ENCODE peak calls at places on chromosome 21, in six cellular contexts. One of them, this sample, is unnamed.

GRCh38 chr21:46048926-46049889 is 48.7 kb upstream of the COL6A2 start:
- DNase-seq in IMR-90: peak
- DNase-seq in neuronal stem cell: no peak
- DNase-seq in H9: peak
- DNase-seq in H1: no peak
- DNase-seq in trophoblast cell: peak
- DNase-seq in this sample: peak

GRCh38 chr21:36883532-36884486 is 82.7 kb downstream of the HLCS start:
- DNase-seq in IMR-90: peak
- DNase-seq in neuronal stem cell: no peak
- DNase-seq in H9: no peak
- DNase-seq in H1: no peak
- DNase-seq in trophoblast cell: no peak
- DNase-seq in this sample: no peak

GRCh38 chr21:43287974-43288755 is 119.4 kb downstream of the CRYAA start:
- DNase-seq in IMR-90: no peak
- DNase-seq in neuronal stem cell: no peak
- DNase-seq in H9: no peak
- DNase-seq in H1: no peak
- DNase-seq in trophoblast cell: peak
- DNase-seq in this sample: no peak

GRCh38 chr21:28074676-28075075 is 918.0 kb downstream of the LTN1 start:
- DNase-seq in IMR-90: no peak
- DNase-seq in neuronal stem cell: no peak
- DNase-seq in H9: no peak
- DNase-seq in H1: no peak
- DNase-seq in trophoblast cell: no peak
- DNase-seq in this sample: no peak

GRCh38 chr21:45988366-45989347 is 7.1 kb downstream of the COL6A1 start:
- DNase-seq in IMR-90: no peak
- DNase-seq in neuronal stem cell: no peak
- DNase-seq in H9: no peak
- DNase-seq in H1: no peak
- DNase-seq in trophoblast cell: no peak
- DNase-seq in this sample: no peak

GRCh38 chr21:45001134-45002095 is 61.6 kb downstream of the SLX9 start:
- DNase-seq in IMR-90: peak
- DNase-seq in neuronal stem cell: no peak
- DNase-seq in H9: no peak
- DNase-seq in H1: no peak
- DNase-seq in trophoblast cell: no peak
- DNase-seq in this sample: no peak

GRCh38 chr21:15250384-15250783 is 185.6 kb upstream of the NRIP1 start:
- DNase-seq in IMR-90: peak
- DNase-seq in neuronal stem cell: no peak
- DNase-seq in H9: no peak
- DNase-seq in H1: no peak
- DNase-seq in trophoblast cell: no peak
- DNase-seq in this sample: no peak

GRCh38 chr21:44425895-44426662 is 29.2 kb upstream of the LRRC3 start:
- DNase-seq in IMR-90: no peak
- DNase-seq in neuronal stem cell: no peak
- DNase-seq in H9: peak
- DNase-seq in H1: no peak
- DNase-seq in trophoblast cell: no peak
- DNase-seq in this sample: no peak

GRCh38 chr21:43805275-43805800 is 16.0 kb downstream of the RRP1 start:
- DNase-seq in IMR-90: no peak
- DNase-seq in neuronal stem cell: no peak
- DNase-seq in H9: no peak
- DNase-seq in H1: no peak
- DNase-seq in trophoblast cell: no peak
- DNase-seq in this sample: no peak

GRCh38 chr21:45552696-45553391 is 10.6 kb upstream of the SLC19A1 start:
- DNase-seq in IMR-90: no peak
- DNase-seq in neuronal stem cell: no peak
- DNase-seq in H9: peak
- DNase-seq in H1: no peak
- DNase-seq in trophoblast cell: no peak
- DNase-seq in this sample: no peak

GRCh38 chr21:38236232-38236631 is 20.6 kb upstream of the KCNJ15 start:
- DNase-seq in IMR-90: no peak
- DNase-seq in neuronal stem cell: no peak
- DNase-seq in H9: no peak
- DNase-seq in H1: no peak
- DNase-seq in trophoblast cell: peak
- DNase-seq in this sample: peak

GRCh38 chr21:38240121-38240520 is 16.7 kb upstream of the KCNJ15 start:
- DNase-seq in IMR-90: no peak
- DNase-seq in neuronal stem cell: no peak
- DNase-seq in H9: no peak
- DNase-seq in H1: no peak
- DNase-seq in trophoblast cell: no peak
- DNase-seq in this sample: no peak

GRCh38 chr21:38229260-38229877 is 27.4 kb upstream of the KCNJ15 start:
- DNase-seq in IMR-90: no peak
- DNase-seq in neuronal stem cell: peak
- DNase-seq in H9: no peak
- DNase-seq in H1: no peak
- DNase-seq in trophoblast cell: no peak
- DNase-seq in this sample: peak

DNA sequence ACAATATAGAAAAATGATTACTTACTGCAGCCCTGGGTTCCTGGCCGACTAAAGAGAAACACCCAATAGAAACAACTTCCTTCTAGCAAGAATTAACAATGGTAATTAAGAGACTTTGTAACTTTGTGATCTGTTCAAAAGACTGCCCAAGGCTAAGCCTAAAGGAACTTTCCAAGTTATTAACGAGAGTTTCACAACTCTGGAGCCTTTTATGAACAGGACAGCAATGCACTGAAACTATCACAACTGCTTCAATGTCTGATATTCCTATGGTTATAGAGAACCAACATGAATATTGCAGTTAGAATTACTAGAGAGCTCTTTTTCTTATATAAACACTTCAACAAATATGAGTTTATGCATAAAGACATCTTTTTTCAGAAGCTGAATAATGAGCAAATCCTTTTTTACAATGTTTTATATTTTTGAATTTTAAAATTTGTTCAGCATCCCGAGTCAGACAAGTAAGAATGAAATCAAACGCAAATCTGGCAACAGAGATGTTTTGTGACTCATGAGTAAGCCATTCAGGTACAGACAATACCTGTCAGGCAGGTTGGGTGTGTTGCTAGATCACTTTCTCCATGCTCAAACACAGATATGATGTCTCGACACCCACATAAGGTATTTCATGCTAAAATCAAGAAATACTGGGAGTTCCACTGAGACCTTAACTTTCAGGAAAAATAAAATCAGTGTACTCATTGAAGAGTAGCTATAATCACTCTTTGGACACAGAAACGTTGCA is 22.2 kb upstream of the KCNJ15 start:
- DNase-seq in IMR-90: no peak
- DNase-seq in neuronal stem cell: no peak
- DNase-seq in H9: no peak
- DNase-seq in H1: no peak
- DNase-seq in trophoblast cell: peak
- DNase-seq in this sample: no peak
- H3K14ac ChIP-seq in IMR-90: no peak
- H3K14ac ChIP-seq in neuronal stem cell: no peak
- H3K14ac ChIP-seq in H9: no peak
- H3K14ac ChIP-seq in H1: no peak
- H3K14ac ChIP-seq in trophoblast cell: no peak
- H3K14ac ChIP-seq in this sample: no peak

DNA sequence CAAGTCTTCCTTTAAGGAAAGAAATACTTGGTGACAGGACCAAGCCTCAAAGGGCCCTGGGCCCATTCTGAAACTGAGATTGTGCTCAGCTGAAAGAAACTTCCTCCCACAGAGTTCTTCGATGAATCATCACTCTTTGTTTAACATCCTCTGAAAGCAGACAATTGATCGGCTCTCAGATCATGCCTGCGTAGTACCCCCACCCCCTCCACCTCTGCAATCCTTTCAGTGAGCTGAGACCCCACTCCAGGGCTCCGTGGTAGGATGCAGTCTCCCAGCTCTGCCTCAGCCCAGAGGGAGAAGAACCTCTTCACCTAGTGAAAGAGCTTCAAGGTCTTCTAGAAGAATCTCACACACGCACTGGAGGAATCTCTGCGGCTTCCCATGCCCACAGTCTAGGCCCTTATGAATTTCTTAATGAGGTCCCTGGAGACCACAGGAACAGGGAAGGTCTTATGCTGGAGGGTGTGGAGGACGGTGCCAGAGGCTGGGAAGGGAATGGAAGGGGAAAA is 104.9 kb upstream of the SOD1 start:
- DNase-seq in IMR-90: peak
- DNase-seq in neuronal stem cell: peak
- DNase-seq in H9: peak
- DNase-seq in H1: no peak
- DNase-seq in trophoblast cell: peak
- DNase-seq in this sample: peak
- H2BK120ac ChIP-seq in IMR-90: no peak
- H2BK120ac ChIP-seq in neuronal stem cell: no peak
- H2BK120ac ChIP-seq in H9: no peak
- H2BK120ac ChIP-seq in H1: no peak
- H2BK120ac ChIP-seq in trophoblast cell: peak
- H2BK120ac ChIP-seq in this sample: no peak

DNA sequence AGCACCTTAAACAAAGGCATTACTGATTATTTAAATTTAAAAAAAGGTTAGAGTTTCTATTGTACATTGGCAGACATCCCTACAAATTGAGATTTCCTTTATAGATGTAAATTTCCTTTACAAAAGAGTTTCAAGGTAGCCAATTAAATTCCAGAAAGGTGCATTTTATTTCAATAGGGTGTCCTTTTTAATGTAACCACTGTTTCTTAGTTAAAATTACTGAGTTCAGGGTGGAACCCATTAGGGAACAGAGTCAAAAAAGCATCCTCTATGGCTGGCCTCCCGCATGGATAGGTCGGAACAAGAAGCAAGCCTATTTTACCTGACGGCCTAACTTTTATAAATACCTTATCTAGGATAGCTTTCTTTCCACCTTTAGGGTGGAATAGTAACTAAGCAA is 24.4 kb downstream of the TCP10L start:
- DNase-seq in IMR-90: no peak
- DNase-seq in neuronal stem cell: no peak
- DNase-seq in H9: no peak
- DNase-seq in H1: no peak
- DNase-seq in trophoblast cell: no peak
- DNase-seq in this sample: no peak
- H3K27ac ChIP-seq in IMR-90: no peak
- H3K27ac ChIP-seq in neuronal stem cell: no peak
- H3K27ac ChIP-seq in H9: peak
- H3K27ac ChIP-seq in H1: no peak
- H3K27ac ChIP-seq in trophoblast cell: no peak
- H3K27ac ChIP-seq in this sample: no peak

GRCh38 chr21:33185852-33186251 is 43.9 kb upstream of the IFNAR2 start:
- DNase-seq in IMR-90: no peak
- DNase-seq in neuronal stem cell: no peak
- DNase-seq in H9: no peak
- DNase-seq in H1: no peak
- DNase-seq in trophoblast cell: no peak
- DNase-seq in this sample: no peak
- H3K14ac ChIP-seq in IMR-90: no peak
- H3K14ac ChIP-seq in neuronal stem cell: no peak
- H3K14ac ChIP-seq in H9: no peak
- H3K14ac ChIP-seq in H1: no peak
- H3K14ac ChIP-seq in trophoblast cell: no peak
- H3K14ac ChIP-seq in this sample: no peak

GRCh38 chr21:34073749-34074282 is 438 bp downstream of the MRPS6 start:
- DNase-seq in IMR-90: no peak
- DNase-seq in neuronal stem cell: no peak
- DNase-seq in H9: no peak
- DNase-seq in H1: no peak
- DNase-seq in trophoblast cell: no peak
- DNase-seq in this sample: no peak

GRCh38 chr21:34075099-34075425 is 1.7 kb downstream of the MRPS6 start:
- DNase-seq in IMR-90: no peak
- DNase-seq in neuronal stem cell: no peak
- DNase-seq in H9: no peak
- DNase-seq in H1: no peak
- DNase-seq in trophoblast cell: no peak
- DNase-seq in this sample: no peak

GRCh38 chr21:34073032-34073748 is at the start of the genes MRPS6 and SLC5A3:
- DNase-seq in IMR-90: peak
- DNase-seq in neuronal stem cell: peak
- DNase-seq in H9: peak
- DNase-seq in H1: peak
- DNase-seq in trophoblast cell: peak
- DNase-seq in this sample: peak

GRCh38 chr21:34075760-34076159 is 2.4 kb downstream of the MRPS6 start:
- DNase-seq in IMR-90: no peak
- DNase-seq in neuronal stem cell: no peak
- DNase-seq in H9: no peak
- DNase-seq in H1: no peak
- DNase-seq in trophoblast cell: no peak
- DNase-seq in this sample: peak

DNA sequence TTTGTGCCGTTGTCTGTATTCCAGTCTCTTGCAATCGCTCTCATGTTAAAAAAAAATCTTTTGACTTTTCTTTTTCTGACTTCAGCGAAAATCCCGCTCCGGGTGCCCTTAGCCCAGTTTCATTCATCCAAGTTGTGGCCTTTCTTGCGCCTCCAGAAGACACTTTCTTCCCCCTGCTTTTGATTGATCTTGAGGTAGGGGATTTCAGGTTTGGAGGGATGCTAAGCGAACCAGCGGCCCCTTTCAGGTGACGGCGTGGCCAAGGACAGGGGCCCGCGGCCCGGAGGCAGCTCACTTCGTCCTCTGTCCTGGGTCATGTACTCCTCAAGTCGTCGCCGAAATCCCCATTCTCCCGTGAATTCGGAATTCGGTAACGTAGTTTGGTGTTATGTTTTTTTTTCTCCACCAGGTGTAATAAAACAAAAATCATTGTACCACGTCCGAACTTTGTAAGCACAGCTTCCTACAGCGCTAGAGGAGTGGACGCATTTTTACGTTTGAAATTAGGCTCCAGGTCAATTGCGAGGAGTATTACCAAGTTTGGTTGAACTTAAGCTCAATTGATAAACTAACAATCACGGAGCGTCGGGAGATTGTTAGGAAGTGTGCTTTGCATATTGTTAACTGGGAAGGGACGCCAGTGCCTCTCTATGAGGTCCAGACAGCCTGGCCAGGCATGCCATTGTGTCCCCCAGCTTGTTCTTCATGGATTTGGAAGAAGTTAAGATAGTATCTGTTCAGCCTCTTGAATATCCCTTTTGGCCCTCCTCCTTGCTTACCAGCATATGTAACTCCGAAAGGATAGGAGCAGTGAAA is 1.1 kb downstream of the MRPS6 start:
- DNase-seq in IMR-90: no peak
- DNase-seq in neuronal stem cell: no peak
- DNase-seq in H9: no peak
- DNase-seq in H1: no peak
- DNase-seq in trophoblast cell: peak
- DNase-seq in this sample: peak
- H2BK120ac ChIP-seq in IMR-90: no peak
- H2BK120ac ChIP-seq in neuronal stem cell: no peak
- H2BK120ac ChIP-seq in H9: no peak
- H2BK120ac ChIP-seq in H1: no peak
- H2BK120ac ChIP-seq in trophoblast cell: peak
- H2BK120ac ChIP-seq in this sample: peak

This sample was measured in mesenchymal stem cell.